ENCODE peak calls at places on chromosomes 1 and 21, in ten cellular contexts. K is ovary, Y is sigmoid colon, A is A549, I is stomach, O is GM12878, G is K562, U is transverse colon, B is upper lobe of left lung, H is SK-N-SH. E is an unnamed sample.

GRCh38 chr1:21277178-21277577 is 13.1 kb downstream of the ECE1 start:
- DNase-seq in Y (peak), H (no peak), U (no peak), A (no peak), G (no peak), O (no peak), B (no peak), I (no peak), K (peak), E (no peak)

GRCh38 chr1:235675152-235675890 is 25.7 kb upstream of the GNG4 start:
- DNase-seq in I (no peak), Y (no peak), H (no peak), B (no peak), U (no peak), K (no peak), O (no peak), A (no peak), G (no peak), E (no peak)

GRCh38 chr1:185603158-185603557 is 131.0 kb upstream of the HMCN1 start:
- DNase-seq in K (no peak), A (no peak), Y (no peak), U (no peak), I (no peak), O (peak), G (no peak), H (no peak), B (no peak), E (no peak)

GRCh38 chr1:81111818-81112217 is 688.9 kb upstream of the ADGRL2 start:
- DNase-seq in Y (no peak), K (no peak), O (no peak), I (no peak), B (no peak), U (no peak), H (no peak), A (no peak), G (no peak), E (no peak)

GRCh38 chr1:47584249-47584648 is 146.4 kb downstream of the FOXD2 start:
- DNase-seq in U (no peak), I (peak), H (no peak), O (no peak), B (no peak), Y (no peak), K (no peak), A (no peak), G (no peak), E (no peak)

GRCh38 chr1:91427741-91428140 is 23.1 kb upstream of the HFM1 start:
- DNase-seq in A (no peak), Y (no peak), G (no peak), U (no peak), B (peak), K (no peak), H (peak), O (no peak), I (no peak), E (no peak)

GRCh38 chr1:6380037-6380436 is 13.5 kb downstream of the ACOT7 start:
- DNase-seq in I (no peak), K (no peak), B (no peak), H (no peak), A (no peak), U (no peak), O (no peak), G (no peak), Y (no peak), E (no peak)

GRCh38 chr1:23867542-23867952 is 543 bp downstream of the FUCA1 start:
- DNase-seq in B (no peak), A (no peak), U (no peak), I (no peak), O (no peak), G (peak), Y (no peak), H (no peak), K (no peak), E (no peak)

GRCh38 chr1:165717918-165718515 is 19.7 kb upstream of the ALDH9A1 start:
- DNase-seq in Y (no peak), O (no peak), I (peak), H (peak), A (peak), G (peak), K (no peak), B (no peak), U (peak), E (no peak)

GRCh38 chr1:27395441-27396195 is 3.2 kb downstream of the GPR3 start:
- DNase-seq in G (peak), A (peak), O (no peak), U (peak), B (peak), Y (peak), H (peak), K (peak), I (peak), E (peak)

GRCh38 chr1:164565356-164565755 is 6.4 kb downstream of the PBX1 start:
- DNase-seq in U (no peak), A (no peak), I (no peak), Y (no peak), B (no peak), O (no peak), G (no peak), H (no peak), K (no peak), E (no peak)

GRCh38 chr1:183417691-183418491 is at the start of gene NMNAT2:
- DNase-seq in A (peak), B (peak), Y (peak), I (no peak), U (no peak), O (no peak), H (peak), K (peak), G (peak), E (no peak)

GRCh38 chr1:151535326-151536271 is 4.5 kb upstream of the TUFT1 start:
- DNase-seq in U (no peak), K (no peak), Y (no peak), B (no peak), H (no peak), A (no peak), I (no peak), G (no peak), O (no peak), E (no peak)

GRCh38 chr1:34163792-34164509 is 1.1 kb downstream of the CSMD2 start:
- DNase-seq in K (no peak), U (no peak), B (peak), A (no peak), G (no peak), Y (no peak), H (peak), I (no peak), O (no peak), E (no peak)

GRCh38 chr1:184743062-184743756 is 11.4 kb downstream of the EDEM3 start:
- DNase-seq in A (no peak), U (no peak), O (peak), Y (no peak), G (no peak), B (no peak), K (no peak), H (no peak), I (no peak), E (no peak)

GRCh38 chr1:66533804-66534745 is at the start of gene SGIP1:
- DNase-seq in Y (peak), K (peak), U (peak), G (peak), H (peak), O (no peak), I (peak), B (peak), A (no peak), E (peak)

GRCh38 chr1:85544689-85545203 is 35.8 kb upstream of the CCN1 start:
- DNase-seq in U (no peak), A (no peak), I (peak), Y (no peak), K (no peak), G (no peak), B (no peak), H (no peak), O (no peak), E (no peak)

GRCh38 chr1:156961709-156962108 is 41.3 kb downstream of the LRRC71 start:
- DNase-seq in B (no peak), A (peak), I (no peak), K (no peak), U (no peak), G (peak), H (no peak), O (no peak), Y (no peak), E (no peak)

GRCh38 chr1:208757846-208758245 is 513.7 kb upstream of the PLXNA2 start:
- DNase-seq in A (no peak), O (no peak), G (no peak), Y (no peak), I (no peak), H (no peak), K (no peak), U (no peak), B (no peak), E (no peak)

GRCh38 chr1:6591222-6591621 is 11.4 kb downstream of the ZBTB48 start:
- DNase-seq in I (no peak), G (no peak), A (no peak), Y (no peak), U (no peak), K (no peak), H (no peak), B (no peak), O (no peak), E (no peak)

GRCh38 chr1:117060441-117061317 is 553 bp downstream of the TTF2 start:
- DNase-seq in G (peak), Y (no peak), K (no peak), O (peak), I (no peak), B (peak), A (peak), H (peak), U (peak), E (no peak)

GRCh38 chr1:39490596-39491145 is 765 bp upstream of the BMP8A start:
- DNase-seq in A (peak), O (no peak), H (no peak), K (no peak), I (no peak), B (no peak), G (peak), U (peak), Y (no peak), E (no peak)

GRCh38 chr21:42113926-42114409 is 42.9 kb downstream of the UMODL1 start:
- DNase-seq in H (no peak), B (no peak), Y (no peak), I (no peak), G (no peak), U (no peak), A (peak), O (no peak), K (no peak), E (peak)

GRCh38 chr1:110262846-110263631 is 52.9 kb downstream of the KCNC4 start:
- DNase-seq in A (no peak), H (no peak), U (no peak), G (peak), B (no peak), O (no peak), Y (no peak), I (no peak), K (no peak), E (no peak)

GRCh38 chr21:43585924-43586411 is 73.3 kb downstream of the HSF2BP start:
- DNase-seq in Y (peak), B (no peak), K (no peak), U (no peak), H (no peak), G (no peak), A (peak), I (peak), O (no peak), E (peak)

GRCh38 chr1:192506741-192507155 is 68.8 kb upstream of the RGS1 start:
- DNase-seq in B (no peak), O (peak), K (no peak), Y (no peak), H (peak), G (peak), U (no peak), A (peak), I (no peak), E (no peak)

GRCh38 chr1:84996846-84997666 is at the start of gene MCOLN2:
- DNase-seq in Y (no peak), G (peak), A (peak), K (peak), I (peak), O (no peak), H (peak), B (peak), U (peak), E (no peak)

GRCh38 chr1:169590932-169591331 is 4.7 kb upstream of the F5 start:
- DNase-seq in U (no peak), I (no peak), K (no peak), B (no peak), G (no peak), H (no peak), Y (no peak), A (no peak), O (no peak), E (no peak)

GRCh38 chr1:8473121-8473891 is 155.4 kb downstream of the SLC45A1 start:
- DNase-seq in I (no peak), Y (no peak), A (no peak), U (no peak), O (no peak), K (no peak), H (no peak), B (no peak), G (no peak), E (no peak)

GRCh38 chr21:31558839-31559367 is 100.6 kb upstream of the SOD1 start:
- DNase-seq in B (peak), H (peak), A (peak), G (no peak), Y (peak), K (peak), U (peak), I (peak), O (peak), E (peak)

GRCh38 chr1:202578001-202578500 is 132.2 kb downstream of the SYT2 start:
- DNase-seq in O (no peak), U (no peak), I (no peak), K (no peak), H (no peak), G (no peak), B (no peak), Y (no peak), A (no peak), E (no peak)

GRCh38 chr1:61743716-61744620 is 1.7 kb downstream of the PATJ start:
- DNase-seq in U (no peak), A (no peak), B (no peak), G (no peak), I (no peak), O (no peak), H (no peak), K (no peak), Y (peak), E (no peak)

GRCh38 chr1:15028117-15028516 is 125.4 kb upstream of the TMEM51 start:
- DNase-seq in I (no peak), K (no peak), H (no peak), U (no peak), O (no peak), B (no peak), G (no peak), Y (peak), A (no peak), E (no peak)

GRCh38 chr1:115677172-115677542 is 35.4 kb downstream of the VANGL1 start:
- DNase-seq in U (no peak), I (no peak), A (no peak), B (no peak), Y (no peak), O (peak), H (no peak), G (no peak), K (no peak), E (no peak)

GRCh38 chr1:54980528-54981241 is at the start of gene TMEM61:
- DNase-seq in H (peak), B (peak), U (peak), O (no peak), A (no peak), Y (no peak), G (no peak), I (peak), K (no peak), E (no peak)

GRCh38 chr1:201127755-201128455 is 921 bp upstream of the ASCL5 start:
- DNase-seq in B (peak), U (no peak), A (no peak), H (no peak), I (no peak), K (no peak), Y (no peak), G (no peak), O (no peak), E (no peak)

GRCh38 chr1:23777979-23778814 is at the start of gene PITHD1:
- DNase-seq in U (peak), I (peak), B (peak), K (peak), A (peak), G (peak), Y (peak), O (peak), H (peak), E (peak)

GRCh38 chr1:3070654-3071506 is 1.9 kb downstream of the PRDM16 start:
- DNase-seq in B (peak), H (no peak), Y (peak), U (no peak), O (no peak), A (no peak), G (no peak), I (no peak), K (peak), E (no peak)

GRCh38 chr1:10031461-10031860 is 1.3 kb upstream of the UBE4B start:
- DNase-seq in I (no peak), A (no peak), U (no peak), Y (no peak), G (no peak), K (no peak), O (no peak), H (no peak), B (no peak), E (no peak)

GRCh38 chr1:10032287-10032589 is 520 bp upstream of the UBE4B start:
- DNase-seq in U (no peak), I (no peak), G (no peak), B (no peak), K (no peak), H (no peak), O (no peak), A (no peak), Y (no peak), E (no peak)

GRCh38 chr1:10032590-10033358 is at the start of gene UBE4B:
- DNase-seq in I (peak), O (peak), G (peak), K (peak), B (peak), H (peak), A (peak), U (peak), Y (peak), E (peak)

DNA sequence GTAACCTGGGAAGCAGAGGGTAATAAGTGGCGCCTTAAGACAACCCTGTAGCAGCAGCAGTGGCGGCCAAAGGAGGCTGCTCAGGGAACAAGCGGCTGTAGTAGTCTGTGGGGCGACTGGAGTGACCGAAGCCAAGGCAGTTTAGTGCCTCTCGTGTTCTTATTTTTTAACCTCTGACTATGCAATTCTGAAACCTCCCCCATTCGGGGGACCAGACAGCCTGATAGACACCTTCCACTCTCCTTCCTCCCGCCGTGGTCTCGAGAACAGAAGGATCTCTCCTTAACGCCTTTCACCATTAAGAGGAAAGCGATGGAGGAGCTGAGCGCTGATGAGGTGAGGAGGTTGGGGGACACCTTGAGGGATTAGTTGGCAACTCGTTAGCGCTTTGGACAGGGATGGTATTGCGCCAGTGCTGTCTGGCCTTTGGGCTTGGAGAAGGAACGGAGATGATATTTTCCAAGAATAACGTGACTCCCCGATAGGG is 644 bp downstream of the UBE4B start:
- DNase-seq in K (peak), H (no peak), U (peak), Y (peak), O (no peak), B (no peak), A (peak), I (no peak), G (peak), E (no peak)
- TF ChIP-seq EP300 in K (no peak), H (no peak), U (no peak), Y (no peak), O (no peak), B (no peak), A (no peak), I (no peak), G (no peak), E (no peak)

GRCh38 chr1:10251325-10252103 is 41.1 kb downstream of the KIF1B start:
- DNase-seq in Y (no peak), O (no peak), I (no peak), A (no peak), G (no peak), U (no peak), H (no peak), B (no peak), K (no peak), E (no peak)

GRCh38 chr1:10250663-10251062 is 40.3 kb downstream of the KIF1B start:
- DNase-seq in H (no peak), K (no peak), A (no peak), Y (no peak), B (no peak), U (no peak), I (no peak), O (no peak), G (no peak), E (no peak)

GRCh38 chr1:10253755-10254154 is 43.4 kb downstream of the KIF1B start:
- DNase-seq in G (no peak), O (no peak), H (peak), I (no peak), K (no peak), A (peak), Y (peak), U (no peak), B (no peak), E (peak)

GRCh38 chr1:10253149-10253548 is 42.8 kb downstream of the KIF1B start:
- DNase-seq in A (no peak), H (no peak), G (no peak), K (no peak), Y (no peak), U (no peak), I (no peak), O (no peak), B (no peak), E (no peak)

DNA sequence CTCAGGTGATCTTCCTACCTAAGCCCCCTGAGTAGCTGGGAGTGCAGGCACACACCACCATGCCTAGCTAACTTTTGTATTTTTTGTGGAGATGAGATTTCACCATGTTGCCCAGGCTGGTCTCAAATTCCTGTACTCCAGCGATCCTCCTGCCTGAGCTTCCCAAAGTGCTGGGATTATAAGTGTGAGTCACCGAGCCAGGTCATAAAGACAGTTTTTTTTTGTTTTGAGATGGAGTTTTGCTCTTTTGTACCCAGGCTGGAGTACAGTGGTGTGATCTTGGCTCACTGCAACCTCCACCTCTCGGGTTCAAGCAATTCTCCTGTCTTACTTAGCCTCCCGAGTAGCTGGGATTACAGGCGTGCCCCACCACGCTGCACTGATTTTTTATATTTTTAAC is 42.1 kb downstream of the KIF1B start:
- DNase-seq in Y (no peak), K (no peak), G (no peak), B (no peak), H (no peak), I (no peak), A (no peak), U (peak), O (no peak), E (no peak)
- TF ChIP-seq EP300 in Y (no peak), K (no peak), G (no peak), B (no peak), H (no peak), I (no peak), A (no peak), U (no peak), O (no peak), E (no peak)

GRCh38 chr1:180211156-180211859 is 18.8 kb upstream of the LHX4 start:
- DNase-seq in H (no peak), Y (no peak), G (no peak), O (no peak), A (no peak), I (no peak), U (no peak), B (no peak), K (no peak), E (no peak)
- TF ChIP-seq EP300 in H (no peak), Y (no peak), G (no peak), O (no peak), A (no peak), I (no peak), U (no peak), B (no peak), K (no peak), E (no peak)

DNA sequence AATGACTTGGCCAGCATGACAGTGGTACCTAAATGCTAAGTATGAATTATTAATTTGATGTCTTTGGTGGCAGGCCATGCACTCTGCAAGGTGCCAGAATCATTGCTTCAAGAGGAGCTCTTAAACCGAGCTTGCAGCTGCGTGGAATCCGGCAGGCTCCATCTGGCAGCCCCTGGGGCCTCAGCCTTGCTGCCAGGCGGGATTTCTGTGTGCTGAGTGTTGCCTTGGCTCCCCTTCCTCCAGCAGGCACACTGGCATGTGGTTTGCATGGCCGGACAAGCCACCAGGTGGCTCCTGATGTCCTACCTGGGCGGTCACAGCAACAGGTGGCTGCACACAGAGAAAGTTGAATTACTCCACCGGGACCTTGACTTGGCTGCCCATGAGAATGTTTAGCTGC is 155.4 kb downstream of the URB2 start:
- DNase-seq in O (no peak), H (no peak), G (no peak), U (peak), K (no peak), B (peak), I (peak), A (no peak), Y (no peak), E (no peak)
- TF ChIP-seq EP300 in O (no peak), H (no peak), G (no peak), U (no peak), K (no peak), B (no peak), I (no peak), A (no peak), Y (no peak), E (no peak)

E was measured in tibial nerve.